ENCODE peak calls at places on chromosomes 4 and X, in five cellular contexts. T is neuronal stem cell, N is IMR-90, J is H9, K is trophoblast cell. U is an unnamed sample.

GRCh38 chr4:165204462-165204830 is 2.9 kb upstream of the KLHL2 start:
- DNase-seq in T (no peak), K (no peak), N (peak), J (no peak), U (peak)

GRCh38 chr4:62135565-62136156 is 935.5 kb downstream of the ADGRL3 start:
- DNase-seq in T (no peak), J (no peak), K (no peak), N (no peak), U (no peak)

GRCh38 chr4:37383579-37384229 is 139.2 kb downstream of the NWD2 start:
- DNase-seq in K (peak), T (peak), J (peak), N (peak), U (peak)

GRCh38 chr4:186642530-186642929 is 81.1 kb downstream of the FAT1 start:
- DNase-seq in N (no peak), T (no peak), J (no peak), K (peak), U (no peak)

GRCh38 chrX:123975180-123975579 is 13.7 kb downstream of the STAG2 start:
- DNase-seq in N (peak), T (no peak), K (peak), J (no peak), U (no peak)

GRCh38 chrX:116499780-116500179 is 37.0 kb upstream of the CT83 start:
- DNase-seq in T (no peak), N (no peak), K (no peak), J (no peak), U (no peak)

GRCh38 chrX:119194631-119195030 is 41.5 kb upstream of the PGRMC1 start:
- DNase-seq in T (no peak), J (no peak), K (peak), N (no peak), U (peak)

GRCh38 chr4:152894673-152895072 is 41.5 kb upstream of the FHDC1 start:
- DNase-seq in T (no peak), K (peak), N (peak), J (no peak), U (no peak)

GRCh38 chr4:48698029-48698901 is 81.8 kb downstream of the FRYL start:
- DNase-seq in J (no peak), T (peak), N (peak), K (peak), U (peak)

GRCh38 chrX:107628662-107629532 is 587 bp downstream of the PRPS1 start:
- DNase-seq in T (no peak), K (peak), N (peak), J (peak), U (peak)

GRCh38 chrX:11290673-11291072 is 2.5 kb upstream of the AMELX start:
- DNase-seq in K (no peak), N (no peak), T (no peak), J (no peak), U (no peak)

GRCh38 chr4:158255727-158256324 is 45.5 kb downstream of the TMEM144 start:
- DNase-seq in N (peak), J (no peak), K (peak), T (peak), U (peak)

GRCh38 chr4:120824905-120825304 is 97.6 kb downstream of the PRDM5 start:
- DNase-seq in N (no peak), T (no peak), J (no peak), K (no peak), U (no peak)

GRCh38 chr4:85637778-85638177 is 162.8 kb downstream of the ARHGAP24 start:
- DNase-seq in J (no peak), N (no peak), K (no peak), T (no peak), U (no peak)

GRCh38 chr4:157984285-157984911 is 188.4 kb downstream of the GASK1B start:
- DNase-seq in T (no peak), K (no peak), J (no peak), N (no peak), U (no peak)

GRCh38 chr4:82235346-82235745 is 138.4 kb downstream of the HNRNPD start:
- DNase-seq in K (peak), N (no peak), T (no peak), J (no peak), U (no peak)

GRCh38 chr4:115113382-115114106 is at the start of gene NDST4:
- DNase-seq in N (no peak), T (peak), J (no peak), K (peak), U (peak)

GRCh38 chr4:4599886-4600285 is 58.0 kb upstream of the STX18 start:
- DNase-seq in J (no peak), N (no peak), K (no peak), T (no peak), U (no peak)

GRCh38 chrX:154517101-154517781 is 1.2 kb upstream of the FAM3A start:
- DNase-seq in N (no peak), T (no peak), J (peak), K (no peak), U (peak)

GRCh38 chr4:177451108-177451500 is 8.9 kb upstream of the AGA start:
- DNase-seq in T (no peak), K (no peak), N (no peak), J (no peak), U (no peak)

GRCh38 chr4:65668201-65669007 is 1.9 kb downstream of the EPHA5 start:
- DNase-seq in N (no peak), K (no peak), T (peak), J (peak), U (peak)

GRCh38 chr4:139958738-139959096 is 195.3 kb downstream of the MAML3 start:
- DNase-seq in N (no peak), T (no peak), J (no peak), K (no peak), U (no peak)

GRCh38 chrX:13376857-13377441 is 57.1 kb upstream of the ATXN3L start:
- DNase-seq in K (peak), J (no peak), T (no peak), N (peak), U (peak)

GRCh38 chr4:140861359-140862181 is 105.4 kb upstream of the TBC1D9 start:
- DNase-seq in J (peak), K (peak), T (peak), N (peak), U (peak)

GRCh38 chr4:54449999-54450398 is 207.8 kb upstream of the KIT start:
- DNase-seq in K (no peak), J (no peak), T (no peak), N (no peak), U (no peak)

GRCh38 chr4:44725861-44726820 is at the start of gene GNPDA2:
- DNase-seq in N (peak), T (peak), J (peak), K (peak), U (peak)

GRCh38 chr4:177369372-177369771 is 59.7 kb downstream of the NEIL3 start:
- DNase-seq in J (no peak), T (no peak), N (peak), K (peak), U (peak)

GRCh38 chr4:704971-705277 is 708 bp upstream of the PCGF3 start:
- DNase-seq in J (no peak), K (no peak), N (no peak), T (no peak), U (no peak)

GRCh38 chrX:55521687-55522086 is 32.0 kb upstream of the USP51 start:
- DNase-seq in T (no peak), K (no peak), N (no peak), J (no peak), U (no peak)

GRCh38 chr4:132297346-132297745 is 851.7 kb upstream of the PCDH10 start:
- DNase-seq in N (peak), J (no peak), K (peak), T (no peak), U (peak)

GRCh38 chr4:39464886-39465501 is 6.1 kb downstream of the LIAS start:
- DNase-seq in N (peak), J (no peak), K (peak), T (no peak), U (peak)

GRCh38 chrX:64152857-64153256 is 52.7 kb downstream of the AMER1 start:
- DNase-seq in N (no peak), K (no peak), T (no peak), J (peak), U (no peak)

GRCh38 chrX:150012647-150013046 is 74.4 kb upstream of the EOLA2 start:
- DNase-seq in J (no peak), T (no peak), N (peak), K (peak), U (no peak)

GRCh38 chr4:150402968-150403367 is 179.0 kb upstream of the MAB21L2 start:
- DNase-seq in T (no peak), N (peak), J (no peak), K (no peak), U (no peak)

GRCh38 chr4:183057255-183057654 is 41.8 kb upstream of the WWC2 start:
- DNase-seq in N (no peak), J (no peak), T (no peak), K (no peak), U (peak)

GRCh38 chr4:88283661-88284377 is 542 bp downstream of the PPM1K start:
- DNase-seq in K (peak), T (peak), J (peak), N (peak), U (peak)

GRCh38 chr4:83316459-83317170 is 18.0 kb downstream of the HPSE start:
- DNase-seq in J (no peak), T (no peak), K (peak), N (no peak), U (no peak)

DNA sequence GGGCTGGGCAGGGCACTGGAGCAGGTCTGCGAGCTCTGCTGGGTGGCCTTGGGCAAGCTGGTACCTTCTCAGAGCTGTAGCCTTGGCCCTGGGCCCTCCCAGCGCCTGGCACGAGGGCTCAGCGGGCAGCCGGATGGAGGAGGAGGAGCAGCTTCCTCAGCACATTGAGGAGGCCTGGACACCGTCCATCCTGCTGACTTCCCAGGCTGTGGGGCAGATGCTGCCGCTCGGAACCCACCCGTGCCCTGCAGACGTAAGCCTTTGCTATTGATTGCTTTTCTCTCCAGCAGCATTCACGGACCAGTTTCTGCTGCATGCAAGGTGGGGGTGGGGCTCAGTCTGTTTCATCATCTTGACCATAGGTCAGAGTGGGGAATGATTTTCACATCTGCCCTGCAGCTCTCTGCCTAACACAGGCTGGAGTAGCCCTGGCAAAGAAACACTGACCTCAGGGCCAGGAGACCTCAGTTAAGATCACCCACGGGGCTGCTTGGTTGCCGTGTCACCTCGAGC is 80.7 kb upstream of the PSAPL1 start:
- DNase-seq in J (no peak), T (no peak), K (no peak), N (no peak), U (peak)
- H3K14ac ChIP-seq in J (no peak), T (peak), K (no peak), N (no peak), U (no peak)

GRCh38 chr4:112099701-112100289 is 45.5 kb upstream of the FAM241A start:
- DNase-seq in J (no peak), N (peak), K (peak), T (peak), U (peak)

GRCh38 chr4:112098841-112099240 is 46.4 kb upstream of the FAM241A start:
- DNase-seq in K (peak), N (no peak), J (no peak), T (no peak), U (no peak)

GRCh38 chr4:112093636-112094202 is 51.5 kb upstream of the FAM241A start:
- DNase-seq in T (no peak), N (no peak), J (no peak), K (no peak), U (no peak)

DNA sequence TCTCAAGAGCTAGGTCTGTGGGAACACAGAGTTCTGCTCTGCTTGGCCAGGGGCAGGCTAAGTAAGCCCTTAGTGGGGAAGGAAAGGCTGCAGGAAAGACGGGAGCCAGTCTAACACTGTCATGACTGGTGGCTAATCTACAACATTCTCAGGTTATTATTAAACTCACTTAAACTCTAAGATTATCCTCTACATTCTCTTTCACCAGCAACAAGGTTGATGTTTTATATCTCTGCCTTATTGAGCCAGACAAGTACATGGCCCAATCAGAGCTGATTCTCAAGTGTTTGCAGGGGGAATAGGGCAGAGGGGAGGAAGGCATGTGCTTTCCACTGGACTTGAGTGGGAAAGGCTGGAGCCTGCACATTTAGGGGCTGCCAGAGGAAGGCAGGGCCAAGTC is 50.9 kb upstream of the FAM241A start:
- DNase-seq in T (no peak), K (no peak), N (no peak), J (no peak), U (no peak)
- H3K14ac ChIP-seq in T (no peak), K (no peak), N (no peak), J (no peak), U (no peak)

GRCh38 chrX:139890991-139891700 is 41.7 kb downstream of the ATP11C start:
- DNase-seq in T (no peak), K (peak), N (peak), J (no peak), U (peak)
- H3K14ac ChIP-seq in T (no peak), K (no peak), N (peak), J (no peak), U (no peak)

GRCh38 chr4:110195561-110196205 is 2.7 kb downstream of the ELOVL6 start:
- DNase-seq in K (no peak), T (no peak), J (no peak), N (peak), U (peak)

GRCh38 chr4:110193822-110194761 is 4.3 kb downstream of the ELOVL6 start:
- DNase-seq in T (peak), J (peak), N (peak), K (peak), U (peak)

GRCh38 chr4:110196871-110197420 is 1.5 kb downstream of the ELOVL6 start:
- DNase-seq in J (peak), N (peak), K (peak), T (no peak), U (no peak)

GRCh38 chr4:110197421-110198398 is 705 bp downstream of the ELOVL6 start:
- DNase-seq in J (peak), T (no peak), N (peak), K (peak), U (peak)

DNA sequence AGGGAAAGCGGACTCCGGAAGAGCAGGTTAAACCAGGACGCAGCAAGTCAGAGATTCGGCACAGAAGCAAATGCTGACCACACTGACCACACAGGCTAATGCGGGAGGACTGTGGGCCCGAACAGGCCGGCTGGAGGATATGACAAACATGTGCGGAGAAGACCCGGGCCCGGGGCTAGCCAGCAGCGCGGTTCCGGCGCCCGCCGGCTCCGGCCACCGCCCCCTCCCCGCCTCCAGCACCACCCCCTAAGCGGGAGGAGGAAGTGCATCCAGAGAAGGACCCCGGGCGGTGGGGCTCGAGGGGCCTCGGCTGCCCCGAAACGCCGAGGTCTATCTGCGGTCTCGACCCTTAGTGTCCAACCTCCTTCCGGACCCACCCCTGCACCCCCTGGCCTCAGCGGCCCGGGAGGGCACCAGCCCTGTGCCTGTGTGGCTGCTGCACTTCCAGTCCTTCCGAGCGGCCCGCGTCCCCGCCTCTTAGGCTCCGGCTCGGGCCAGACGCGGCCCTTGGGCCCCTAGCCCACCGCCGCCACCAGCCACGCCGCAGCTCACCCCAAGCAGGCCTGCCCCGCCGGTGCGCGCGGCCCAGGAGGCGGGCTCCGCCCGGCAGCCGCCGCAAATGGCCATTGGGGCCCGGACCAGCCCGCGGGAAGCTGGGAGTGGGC is 2.1 kb downstream of the ELOVL6 start:
- DNase-seq in K (peak), N (peak), J (peak), T (peak), U (peak)
- H3K14ac ChIP-seq in K (peak), N (peak), J (peak), T (peak), U (peak)

GRCh38 chr4:89572224-89572858 is 264.6 kb downstream of the SNCA start:
- DNase-seq in T (no peak), J (no peak), K (no peak), N (no peak), U (peak)
- H3K14ac ChIP-seq in T (no peak), J (no peak), K (no peak), N (no peak), U (no peak)

GRCh38 chrX:40368611-40369061 is 212.1 kb upstream of the ATP6AP2 start:
- DNase-seq in J (no peak), T (no peak), K (no peak), N (no peak), U (no peak)
- H3K14ac ChIP-seq in J (no peak), T (no peak), K (no peak), N (no peak), U (no peak)

U was measured in mesenchymal stem cell.